ENCODE peak calls at places on chromosomes 2 and 18, in seven cellular contexts. I is HCT116, T is H1, V is K562, B is SK-N-SH, Z is GM12878, P is HepG2. U is an unnamed sample.

GRCh38 chr2:127425540-127426490 is 7.6 kb downstream of the PROC start:
- DNase-seq in I (no peak), T (no peak), V (no peak), B (no peak), Z (no peak), P (no peak), U (no peak)

GRCh38 chr2:79596403-79596802 is 83.6 kb downstream of the CTNNA2 start:
- DNase-seq in I (no peak), T (no peak), V (no peak), B (no peak), Z (no peak), P (no peak), U (no peak)

GRCh38 chr2:196535742-196536141 is 103.8 kb upstream of the CCDC150 start:
- DNase-seq in I (no peak), T (no peak), V (no peak), B (no peak), Z (no peak), P (no peak), U (no peak)

GRCh38 chr2:11796190-11797171 is 50.0 kb downstream of the LPIN1 start:
- DNase-seq in I (no peak), T (no peak), V (no peak), B (no peak), Z (no peak), P (no peak), U (no peak)

GRCh38 chr18:49177812-49178211 is 227.0 kb upstream of the SMAD7 start:
- DNase-seq in I (no peak), T (no peak), V (no peak), B (no peak), Z (no peak), P (peak; percentile 34), U (no peak)

GRCh38 chr2:24022324-24022974 is 12.6 kb downstream of the MFSD2B start:
- DNase-seq in I (no peak), T (no peak), V (no peak), B (no peak), Z (no peak), P (peak; percentile 79), U (no peak)

GRCh38 chr2:3038636-3039035 is 339.0 kb downstream of the EIPR1 start:
- DNase-seq in I (no peak), T (no peak), V (no peak), B (no peak), Z (no peak), P (no peak), U (no peak)

GRCh38 chr18:46298511-46298910 is 194.3 kb downstream of the HAUS1 start:
- DNase-seq in I (no peak), T (no peak), V (no peak), B (no peak), Z (no peak), P (no peak), U (no peak)

GRCh38 chr2:197453914-197454398 is 604 bp downstream of the COQ10B start:
- DNase-seq in I (peak; percentile 80), T (peak; percentile 25), V (peak; percentile 82), B (no peak), Z (peak; percentile 38), P (peak; percentile 92), U (peak; percentile 31)

GRCh38 chr2:38528008-38528442 is 74.7 kb downstream of the HNRNPLL start:
- DNase-seq in I (no peak), T (no peak), V (peak; percentile 46), B (peak; percentile 96), Z (no peak), P (peak; percentile 36), U (peak; percentile 37)

GRCh38 chr18:76801567-76802505 is 20.5 kb upstream of the ZNF236 start:
- DNase-seq in I (no peak), T (no peak), V (peak; percentile 69), B (peak; percentile 91), Z (no peak), P (peak; percentile 24), U (peak; percentile 59)

GRCh38 chr2:186274936-186275575 is 211.0 kb upstream of the ZC3H15 start:
- DNase-seq in I (no peak), T (no peak), V (no peak), B (no peak), Z (no peak), P (peak; percentile 27), U (no peak)

GRCh38 chr18:3898866-3899613 is 449.1 kb downstream of the TGIF1 start:
- DNase-seq in I (no peak), T (no peak), V (no peak), B (no peak), Z (no peak), P (no peak), U (no peak)

GRCh38 chr2:181778621-181779195 is 98.4 kb upstream of the NEUROD1 start:
- DNase-seq in I (peak; percentile 90), T (no peak), V (no peak), B (no peak), Z (no peak), P (no peak), U (no peak)

GRCh38 chr2:100018794-100019193 is 123.6 kb downstream of the AFF3 start:
- DNase-seq in I (no peak), T (no peak), V (no peak), B (no peak), Z (no peak), P (no peak), U (no peak)

GRCh38 chr2:74919827-74920226 is 38.6 kb upstream of the POLE4 start:
- DNase-seq in I (peak; percentile 38), T (peak; percentile 57), V (peak; percentile 77), B (peak; percentile 86), Z (no peak), P (peak; percentile 31), U (peak; percentile 46)

DNA sequence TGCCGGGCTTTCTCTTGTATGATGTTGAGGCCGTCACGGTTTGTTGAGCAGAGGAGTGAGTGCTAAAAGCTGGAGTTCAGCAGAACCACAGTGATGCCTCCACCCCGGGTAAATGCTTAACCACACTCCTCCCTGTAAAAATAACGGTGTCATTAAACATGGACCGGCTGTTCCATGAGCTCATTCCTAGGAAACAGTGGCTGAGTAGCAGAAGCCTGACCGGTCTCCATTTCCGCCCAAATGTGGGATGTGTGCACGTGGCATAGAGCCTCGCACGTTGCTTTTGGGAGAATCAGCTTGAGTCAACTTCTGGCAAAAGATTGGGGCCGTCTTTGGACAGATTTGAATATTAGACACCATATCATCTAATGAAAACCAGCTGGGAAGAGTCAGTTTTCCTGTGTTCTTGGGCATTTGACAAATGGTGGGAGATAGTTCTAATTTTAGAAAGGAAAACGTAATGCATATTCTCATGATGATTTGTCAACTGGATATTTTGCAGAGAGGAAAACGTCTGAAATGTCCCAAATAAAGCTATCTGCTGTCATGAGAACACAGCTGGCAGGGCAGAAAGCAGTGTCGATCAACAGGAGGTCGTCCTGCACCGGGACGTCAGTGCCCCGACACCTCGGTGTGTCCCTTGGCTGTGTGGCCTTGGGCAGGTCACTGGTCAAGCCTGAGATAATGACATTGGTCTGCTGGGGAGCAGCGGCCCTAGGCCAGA is 42.4 kb downstream of the LRRFIP1 start:
- DNase-seq in I (no peak), T (no peak), V (no peak), B (peak; percentile 48), Z (peak; percentile 68), P (peak; percentile 85), U (no peak)
- TF ChIP-seq JUND in I (no peak), T (no peak), V (no peak), B (peak; percentile 82), Z (no peak), P (peak; percentile 40), U (no peak)

GRCh38 chr2:211469660-211470059 is 913.3 kb downstream of the CPS1 start:
- DNase-seq in I (no peak), T (no peak), V (no peak), B (no peak), Z (no peak), P (no peak), U (no peak)

GRCh38 chr2:211473116-211473515 is 916.7 kb downstream of the CPS1 start:
- DNase-seq in I (no peak), T (no peak), V (no peak), B (no peak), Z (no peak), P (no peak), U (peak; percentile 87)

GRCh38 chr2:211468217-211468616 is 911.8 kb downstream of the CPS1 start:
- DNase-seq in I (no peak), T (no peak), V (no peak), B (no peak), Z (no peak), P (no peak), U (no peak)

DNA sequence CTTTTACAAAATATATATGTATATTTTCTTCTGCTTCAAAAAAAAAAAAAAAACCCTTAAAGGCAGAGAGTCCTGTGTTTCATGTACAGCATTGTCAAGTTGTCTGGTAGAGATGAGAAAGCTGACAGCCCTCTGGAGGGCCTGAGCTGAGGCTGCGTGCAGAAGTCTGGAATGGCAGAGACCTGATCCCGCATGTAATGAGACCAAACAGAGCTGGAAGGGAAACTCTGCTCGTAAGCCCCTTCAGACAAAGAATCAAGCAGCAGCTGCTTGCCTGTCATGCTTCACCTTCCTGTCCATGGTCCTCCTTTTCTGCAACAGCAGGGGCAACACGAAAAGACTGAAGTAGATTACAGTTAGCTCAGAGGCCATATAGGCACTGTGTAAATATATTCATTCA is 912.5 kb downstream of the CPS1 start:
- DNase-seq in I (no peak), T (no peak), V (no peak), B (no peak), Z (no peak), P (no peak), U (no peak)
- TF ChIP-seq JUND in I (no peak), T (no peak), V (no peak), B (no peak), Z (no peak), P (no peak), U (no peak)

GRCh38 chr2:122545821-122546220 is 790.4 kb downstream of the TSN start:
- DNase-seq in I (no peak), T (no peak), V (no peak), B (no peak), Z (no peak), P (no peak), U (peak; percentile 77)
- TF ChIP-seq JUND in I (no peak), T (no peak), V (no peak), B (no peak), Z (no peak), P (no peak), U (no peak)

GRCh38 chr2:221096651-221097567 is 475.2 kb downstream of the EPHA4 start:
- DNase-seq in I (no peak), T (no peak), V (no peak), B (no peak), Z (no peak), P (no peak), U (no peak)

GRCh38 chr2:221100467-221101089 is 471.5 kb downstream of the EPHA4 start:
- DNase-seq in I (peak; percentile 3), T (no peak), V (no peak), B (no peak), Z (no peak), P (no peak), U (no peak)

GRCh38 chr2:221097568-221097915 is 474.6 kb downstream of the EPHA4 start:
- DNase-seq in I (no peak), T (no peak), V (no peak), B (no peak), Z (no peak), P (no peak), U (no peak)

GRCh38 chr2:221097949-221098348 is 474.2 kb downstream of the EPHA4 start:
- DNase-seq in I (no peak), T (no peak), V (no peak), B (no peak), Z (no peak), P (no peak), U (no peak)

DNA sequence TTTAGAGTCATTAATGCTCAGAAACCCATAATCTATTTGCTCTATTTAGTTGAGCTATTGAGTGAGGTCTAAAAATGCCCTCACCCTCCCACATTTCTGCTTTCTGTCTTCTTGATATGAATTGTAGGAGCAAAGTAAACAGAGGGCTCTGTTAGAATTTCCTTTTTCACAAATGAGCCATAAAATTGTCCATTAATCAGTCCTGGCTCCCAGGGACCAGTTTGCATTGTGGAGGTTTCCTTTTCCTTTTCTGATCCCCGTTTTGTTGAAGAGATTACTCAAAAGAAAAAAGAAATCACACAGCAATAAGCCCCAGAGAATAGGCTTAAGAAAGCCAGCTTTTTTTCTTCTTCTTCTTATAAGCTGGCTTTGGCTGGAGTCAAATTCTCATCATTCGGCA is 476.7 kb downstream of the EPHA4 start:
- DNase-seq in I (no peak), T (no peak), V (no peak), B (no peak), Z (no peak), P (no peak), U (no peak)
- TF ChIP-seq JUND in I (no peak), T (no peak), V (no peak), B (no peak), Z (no peak), P (no peak), U (no peak)